ENCODE peak calls at places on chromosomes 2 and 18, in four cellular contexts. E is GM12864, F is mesothelial cell of epicardium, K is A549. I is an unnamed sample.

GRCh38 chr2:2747797-2748301 is 416.8 kb upstream of the MYT1L start:
- DNase-seq in E (no peak), F (no peak), K (no peak), I (no peak)

GRCh38 chr18:63025251-63025710 is 294.3 kb downstream of the BCL2 start:
- DNase-seq in K (peak), F (no peak), E (no peak), I (peak)

GRCh38 chr18:13756261-13756660 is 29.8 kb downstream of the RNMT start:
- DNase-seq in K (no peak), E (no peak), F (no peak), I (no peak)

GRCh38 chr2:147076634-147077033 is 768.2 kb upstream of the ACVR2A start:
- DNase-seq in K (no peak), F (no peak), E (no peak), I (no peak)

GRCh38 chr18:22347624-22348511 is 69.8 kb downstream of the CTAGE1 start:
- DNase-seq in F (no peak), E (no peak), K (no peak), I (no peak)

GRCh38 chr2:239858179-239858578 is 167.0 kb downstream of the NDUFA10 start:
- DNase-seq in F (no peak), E (no peak), K (no peak), I (no peak)

GRCh38 chr2:9071584-9072124 is 68.2 kb upstream of the MBOAT2 start:
- DNase-seq in K (peak), E (no peak), F (no peak), I (no peak)

GRCh38 chr2:232342635-232343565 is 35.7 kb upstream of the ALPP start:
- DNase-seq in K (no peak), F (no peak), E (no peak), I (peak)

GRCh38 chr2:37648316-37649011 is 23.0 kb downstream of the CDC42EP3 start:
- DNase-seq in F (no peak), K (no peak), E (no peak), I (peak)

GRCh38 chr2:112765251-112765650 is 842 bp upstream of the CKAP2L start:
- DNase-seq in F (no peak), K (no peak), E (no peak), I (no peak)

GRCh38 chr2:63805412-63805811 is 36.3 kb upstream of the UGP2 start:
- DNase-seq in F (no peak), E (no peak), K (no peak), I (no peak)

GRCh38 chr2:209086761-209087160 is 337.1 kb upstream of the MAP2 start:
- DNase-seq in F (no peak), K (no peak), E (no peak), I (no peak)

GRCh38 chr2:229780856-229781773 is 66.8 kb upstream of the DNER start:
- DNase-seq in F (no peak), E (no peak), K (peak), I (no peak)

GRCh38 chr2:127661949-127662510 is 13.3 kb downstream of the LIMS2 start:
- DNase-seq in E (no peak), F (no peak), K (no peak), I (no peak)
- TF ChIP-seq CTCF in E (no peak), F (no peak), K (no peak), I (no peak)

DNA sequence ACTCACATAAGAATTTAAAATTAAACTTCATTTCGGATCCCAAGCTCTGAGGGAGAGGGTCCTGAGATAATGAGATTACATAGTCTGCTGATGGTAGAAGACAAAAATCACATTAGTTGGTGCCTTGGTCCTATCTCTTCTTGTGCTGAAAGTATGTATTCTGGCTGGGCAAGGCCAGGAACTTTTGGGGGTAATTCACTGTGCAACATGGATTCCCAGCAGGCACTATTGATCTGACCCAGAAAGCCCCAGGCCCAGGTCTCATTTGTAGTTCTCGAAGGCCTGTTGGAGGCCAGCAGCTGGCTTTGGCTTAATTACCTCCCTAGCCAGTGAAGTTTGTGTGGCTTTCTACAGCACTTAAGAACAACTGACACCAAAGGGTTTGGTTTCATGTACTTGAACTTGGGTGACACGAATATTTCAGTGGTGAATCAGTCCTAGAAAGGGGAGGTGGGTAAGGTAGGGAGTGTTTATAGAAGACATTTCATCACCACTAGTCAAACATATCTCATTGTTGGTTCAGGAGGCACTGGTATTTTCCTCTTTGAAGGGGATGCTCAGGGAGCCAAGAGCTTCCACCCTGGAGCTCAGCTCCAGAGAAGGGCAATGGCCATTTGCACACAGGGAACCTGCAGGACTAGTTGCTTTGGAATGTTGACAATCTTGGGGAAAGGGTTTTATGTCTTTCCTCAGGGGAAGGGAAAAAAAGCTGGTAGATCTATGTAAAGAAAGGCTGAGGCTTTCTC is 217.8 kb downstream of the OSR1 start:
- DNase-seq in K (peak), F (no peak), E (no peak), I (no peak)
- TF ChIP-seq CTCF in K (no peak), F (no peak), E (no peak), I (no peak)

GRCh38 chr2:20677301-20678176 is 10.6 kb downstream of the GDF7 start:
- DNase-seq in E (no peak), F (no peak), K (no peak), I (no peak)

GRCh38 chr2:20678751-20679150 is 11.8 kb downstream of the GDF7 start:
- DNase-seq in F (no peak), E (no peak), K (no peak), I (no peak)

GRCh38 chr2:20684581-20685063 is 17.7 kb downstream of the GDF7 start:
- DNase-seq in F (no peak), E (no peak), K (no peak), I (no peak)

GRCh38 chr2:20680744-20681143 is 13.8 kb downstream of the GDF7 start:
- DNase-seq in E (no peak), K (no peak), F (no peak), I (no peak)

GRCh38 chr2:20682166-20682565 is 15.2 kb downstream of the GDF7 start:
- DNase-seq in E (no peak), F (no peak), K (no peak), I (peak)
- TF ChIP-seq CTCF in E (peak), F (peak), K (peak), I (peak)

GRCh38 chr18:68997845-68998244 is 200.0 kb downstream of the CCDC102B start:
- DNase-seq in E (no peak), F (no peak), K (no peak), I (no peak)

GRCh38 chr18:69000366-69000765 is 202.5 kb downstream of the CCDC102B start:
- DNase-seq in E (no peak), F (no peak), K (no peak), I (no peak)

GRCh38 chr18:69002233-69002632 is 204.4 kb downstream of the CCDC102B start:
- DNase-seq in E (no peak), F (no peak), K (no peak), I (no peak)
- TF ChIP-seq CTCF in E (peak), F (peak), K (no peak), I (peak)

DNA sequence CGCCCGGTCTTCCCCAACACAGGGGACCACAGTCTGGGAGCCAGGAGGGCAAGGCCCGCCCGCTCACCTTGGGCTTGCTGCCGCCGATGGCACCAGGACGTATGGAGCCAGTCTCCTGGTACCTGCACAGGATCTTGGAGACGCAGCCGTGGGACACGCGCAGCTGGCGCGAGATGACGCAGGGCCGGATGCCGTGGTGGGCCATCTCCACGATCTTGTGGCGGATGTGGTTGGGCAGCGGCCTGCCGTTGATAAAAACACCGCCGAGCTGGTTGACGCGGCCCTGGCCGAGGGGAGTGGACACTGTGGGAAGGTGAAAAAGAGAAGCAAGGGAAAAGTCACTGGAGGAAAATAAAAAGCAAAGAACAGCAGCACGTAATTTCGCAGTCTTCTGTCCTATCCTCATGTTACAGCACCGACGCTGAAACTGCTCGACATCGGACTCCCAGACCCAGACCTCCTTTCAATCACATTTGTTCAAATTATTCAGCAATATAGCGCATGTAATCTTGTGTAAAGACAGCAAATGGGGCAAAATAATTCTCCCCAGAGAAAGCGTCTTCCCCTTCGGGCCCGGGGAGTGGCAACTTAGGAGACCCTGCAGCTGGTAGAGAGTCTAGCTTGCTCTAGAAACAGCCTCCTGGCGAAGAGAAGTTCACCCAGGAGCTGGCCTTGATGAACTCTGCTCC is 1.7 kb downstream of the PAX3 start:
- DNase-seq in E (no peak), K (no peak), F (no peak), I (no peak)
- TF ChIP-seq CTCF in E (no peak), K (no peak), F (no peak), I (no peak)

I was measured in glutamatergic neuron.